ENCODE peak calls at places on chromosomes 4 and X, in nine cellular contexts. One of them, this sample, is unnamed.

GRCh38 chrX:96889726-96890125 is 6.0 kb downstream of the RPA4 start:
- DNase-seq in GM04503: peak
- DNase-seq in ELR: no peak
- DNase-seq in astrocyte: no peak
- DNase-seq in WTC11: no peak
- DNase-seq in NCI-H2029: no peak
- DNase-seq in NCI-H82: peak
- DNase-seq in BJ: peak
- DNase-seq in activated naive CD8-positive, alpha-beta T cell treated with anti-CD3 and anti-CD28 coated beads, Interleukin-2, amount 50 U/mL, for 24 hours: no peak
- DNase-seq in this sample: peak

GRCh38 chr4:1356181-1356998 is 9.4 kb downstream of the UVSSA start:
- DNase-seq in GM04503: no peak
- DNase-seq in ELR: peak
- DNase-seq in astrocyte: peak
- DNase-seq in WTC11: peak
- DNase-seq in NCI-H2029: peak
- DNase-seq in NCI-H82: peak
- DNase-seq in BJ: no peak
- DNase-seq in activated naive CD8-positive, alpha-beta T cell treated with anti-CD3 and anti-CD28 coated beads, Interleukin-2, amount 50 U/mL, for 24 hours: peak
- DNase-seq in this sample: peak

GRCh38 chr4:128946929-128947328 is 137.4 kb downstream of the JADE1 start:
- DNase-seq in GM04503: no peak
- DNase-seq in ELR: no peak
- DNase-seq in astrocyte: no peak
- DNase-seq in WTC11: no peak
- DNase-seq in NCI-H2029: no peak
- DNase-seq in NCI-H82: no peak
- DNase-seq in BJ: no peak
- DNase-seq in activated naive CD8-positive, alpha-beta T cell treated with anti-CD3 and anti-CD28 coated beads, Interleukin-2, amount 50 U/mL, for 24 hours: no peak
- DNase-seq in this sample: no peak

GRCh38 chr4:72900952-72901351 is 168.6 kb downstream of the COX18 start:
- DNase-seq in GM04503: no peak
- DNase-seq in ELR: no peak
- DNase-seq in astrocyte: peak
- DNase-seq in WTC11: no peak
- DNase-seq in NCI-H2029: no peak
- DNase-seq in NCI-H82: peak
- DNase-seq in BJ: peak
- DNase-seq in activated naive CD8-positive, alpha-beta T cell treated with anti-CD3 and anti-CD28 coated beads, Interleukin-2, amount 50 U/mL, for 24 hours: no peak
- DNase-seq in this sample: no peak

GRCh38 chr4:111639120-111639519 is 506.1 kb upstream of the FAM241A start:
- DNase-seq in GM04503: no peak
- DNase-seq in ELR: peak
- DNase-seq in astrocyte: peak
- DNase-seq in WTC11: no peak
- DNase-seq in NCI-H2029: no peak
- DNase-seq in NCI-H82: no peak
- DNase-seq in BJ: no peak
- DNase-seq in activated naive CD8-positive, alpha-beta T cell treated with anti-CD3 and anti-CD28 coated beads, Interleukin-2, amount 50 U/mL, for 24 hours: no peak
- DNase-seq in this sample: no peak

GRCh38 chrX:115018944-115019343 is 1.5 kb upstream of the IL13RA2 start:
- DNase-seq in GM04503: peak
- DNase-seq in ELR: peak
- DNase-seq in astrocyte: no peak
- DNase-seq in WTC11: no peak
- DNase-seq in NCI-H2029: no peak
- DNase-seq in NCI-H82: no peak
- DNase-seq in BJ: no peak
- DNase-seq in activated naive CD8-positive, alpha-beta T cell treated with anti-CD3 and anti-CD28 coated beads, Interleukin-2, amount 50 U/mL, for 24 hours: no peak
- DNase-seq in this sample: no peak

GRCh38 chr4:120664851-120665250 is 257.7 kb downstream of the PRDM5 start:
- DNase-seq in GM04503: no peak
- DNase-seq in ELR: no peak
- DNase-seq in astrocyte: no peak
- DNase-seq in WTC11: no peak
- DNase-seq in NCI-H2029: no peak
- DNase-seq in NCI-H82: peak
- DNase-seq in BJ: no peak
- DNase-seq in activated naive CD8-positive, alpha-beta T cell treated with anti-CD3 and anti-CD28 coated beads, Interleukin-2, amount 50 U/mL, for 24 hours: no peak
- DNase-seq in this sample: no peak

GRCh38 chrX:41435708-41436107 is 11.4 kb upstream of the NYX start:
- DNase-seq in GM04503: no peak
- DNase-seq in ELR: no peak
- DNase-seq in astrocyte: no peak
- DNase-seq in WTC11: no peak
- DNase-seq in NCI-H2029: no peak
- DNase-seq in NCI-H82: no peak
- DNase-seq in BJ: no peak
- DNase-seq in activated naive CD8-positive, alpha-beta T cell treated with anti-CD3 and anti-CD28 coated beads, Interleukin-2, amount 50 U/mL, for 24 hours: no peak
- DNase-seq in this sample: no peak

GRCh38 chr4:146398896-146399443 is 122.8 kb downstream of the SLC10A7 start:
- DNase-seq in GM04503: no peak
- DNase-seq in ELR: no peak
- DNase-seq in astrocyte: no peak
- DNase-seq in WTC11: no peak
- DNase-seq in NCI-H2029: no peak
- DNase-seq in NCI-H82: peak
- DNase-seq in BJ: no peak
- DNase-seq in activated naive CD8-positive, alpha-beta T cell treated with anti-CD3 and anti-CD28 coated beads, Interleukin-2, amount 50 U/mL, for 24 hours: no peak
- DNase-seq in this sample: no peak

GRCh38 chr4:7967501-7968261 is 28.0 kb upstream of the AFAP1 start:
- DNase-seq in GM04503: no peak
- DNase-seq in ELR: peak
- DNase-seq in astrocyte: peak
- DNase-seq in WTC11: no peak
- DNase-seq in NCI-H2029: no peak
- DNase-seq in NCI-H82: no peak
- DNase-seq in BJ: no peak
- DNase-seq in activated naive CD8-positive, alpha-beta T cell treated with anti-CD3 and anti-CD28 coated beads, Interleukin-2, amount 50 U/mL, for 24 hours: no peak
- DNase-seq in this sample: no peak

GRCh38 chrX:114841051-114841450 is 176.4 kb downstream of the IL13RA2 start:
- DNase-seq in GM04503: peak
- DNase-seq in ELR: peak
- DNase-seq in astrocyte: peak
- DNase-seq in WTC11: no peak
- DNase-seq in NCI-H2029: no peak
- DNase-seq in NCI-H82: no peak
- DNase-seq in BJ: peak
- DNase-seq in activated naive CD8-positive, alpha-beta T cell treated with anti-CD3 and anti-CD28 coated beads, Interleukin-2, amount 50 U/mL, for 24 hours: no peak
- DNase-seq in this sample: no peak

GRCh38 chr4:146522862-146523205 is 1.1 kb upstream of the SLC10A7 start:
- DNase-seq in GM04503: no peak
- DNase-seq in ELR: peak
- DNase-seq in astrocyte: no peak
- DNase-seq in WTC11: no peak
- DNase-seq in NCI-H2029: no peak
- DNase-seq in NCI-H82: no peak
- DNase-seq in BJ: no peak
- DNase-seq in activated naive CD8-positive, alpha-beta T cell treated with anti-CD3 and anti-CD28 coated beads, Interleukin-2, amount 50 U/mL, for 24 hours: no peak
- DNase-seq in this sample: peak

GRCh38 chrX:2566044-2566443 is 65.3 kb upstream of the DHRSX start:
- DNase-seq in GM04503: no peak
- DNase-seq in ELR: no peak
- DNase-seq in astrocyte: no peak
- DNase-seq in WTC11: no peak
- DNase-seq in NCI-H2029: no peak
- DNase-seq in NCI-H82: no peak
- DNase-seq in BJ: no peak
- DNase-seq in activated naive CD8-positive, alpha-beta T cell treated with anti-CD3 and anti-CD28 coated beads, Interleukin-2, amount 50 U/mL, for 24 hours: no peak
- DNase-seq in this sample: no peak

GRCh38 chr4:13441506-13441905 is 42.6 kb downstream of the RAB28 start:
- DNase-seq in GM04503: no peak
- DNase-seq in ELR: no peak
- DNase-seq in astrocyte: no peak
- DNase-seq in WTC11: no peak
- DNase-seq in NCI-H2029: no peak
- DNase-seq in NCI-H82: peak
- DNase-seq in BJ: no peak
- DNase-seq in activated naive CD8-positive, alpha-beta T cell treated with anti-CD3 and anti-CD28 coated beads, Interleukin-2, amount 50 U/mL, for 24 hours: no peak
- DNase-seq in this sample: no peak

GRCh38 chrX:131621650-131622049 is 77.8 kb downstream of the OR13H1 start:
- DNase-seq in GM04503: no peak
- DNase-seq in ELR: no peak
- DNase-seq in astrocyte: peak
- DNase-seq in WTC11: no peak
- DNase-seq in NCI-H2029: no peak
- DNase-seq in NCI-H82: no peak
- DNase-seq in BJ: no peak
- DNase-seq in activated naive CD8-positive, alpha-beta T cell treated with anti-CD3 and anti-CD28 coated beads, Interleukin-2, amount 50 U/mL, for 24 hours: no peak
- DNase-seq in this sample: no peak

GRCh38 chr4:53923921-53924320 is 140.5 kb downstream of the CHIC2 start:
- DNase-seq in GM04503: no peak
- DNase-seq in ELR: no peak
- DNase-seq in astrocyte: no peak
- DNase-seq in WTC11: no peak
- DNase-seq in NCI-H2029: no peak
- DNase-seq in NCI-H82: no peak
- DNase-seq in BJ: no peak
- DNase-seq in activated naive CD8-positive, alpha-beta T cell treated with anti-CD3 and anti-CD28 coated beads, Interleukin-2, amount 50 U/mL, for 24 hours: no peak
- DNase-seq in this sample: no peak

GRCh38 chrX:125152011-125152410 is 167.7 kb upstream of the TEX13C start:
- DNase-seq in GM04503: no peak
- DNase-seq in ELR: no peak
- DNase-seq in astrocyte: no peak
- DNase-seq in WTC11: no peak
- DNase-seq in NCI-H2029: no peak
- DNase-seq in NCI-H82: no peak
- DNase-seq in BJ: no peak
- DNase-seq in activated naive CD8-positive, alpha-beta T cell treated with anti-CD3 and anti-CD28 coated beads, Interleukin-2, amount 50 U/mL, for 24 hours: no peak
- DNase-seq in this sample: no peak

GRCh38 chr4:6761540-6762243 is 20.8 kb upstream of the KIAA0232 start:
- DNase-seq in GM04503: no peak
- DNase-seq in ELR: no peak
- DNase-seq in astrocyte: no peak
- DNase-seq in WTC11: no peak
- DNase-seq in NCI-H2029: no peak
- DNase-seq in NCI-H82: no peak
- DNase-seq in BJ: no peak
- DNase-seq in activated naive CD8-positive, alpha-beta T cell treated with anti-CD3 and anti-CD28 coated beads, Interleukin-2, amount 50 U/mL, for 24 hours: no peak
- DNase-seq in this sample: no peak

GRCh38 chr4:69056921-69057562 is 39.2 kb upstream of the UGT2B7 start:
- DNase-seq in GM04503: no peak
- DNase-seq in ELR: no peak
- DNase-seq in astrocyte: peak
- DNase-seq in WTC11: no peak
- DNase-seq in NCI-H2029: no peak
- DNase-seq in NCI-H82: no peak
- DNase-seq in BJ: no peak
- DNase-seq in activated naive CD8-positive, alpha-beta T cell treated with anti-CD3 and anti-CD28 coated beads, Interleukin-2, amount 50 U/mL, for 24 hours: no peak
- DNase-seq in this sample: no peak

GRCh38 chr4:123952530-123953274 is 556.1 kb downstream of the SPRY1 start:
- DNase-seq in GM04503: no peak
- DNase-seq in ELR: no peak
- DNase-seq in astrocyte: peak
- DNase-seq in WTC11: no peak
- DNase-seq in NCI-H2029: no peak
- DNase-seq in NCI-H82: peak
- DNase-seq in BJ: no peak
- DNase-seq in activated naive CD8-positive, alpha-beta T cell treated with anti-CD3 and anti-CD28 coated beads, Interleukin-2, amount 50 U/mL, for 24 hours: no peak
- DNase-seq in this sample: peak

GRCh38 chr4:118989098-118990080 is 100.7 kb downstream of the SYNPO2 start:
- DNase-seq in GM04503: peak
- DNase-seq in ELR: peak
- DNase-seq in astrocyte: peak
- DNase-seq in WTC11: no peak
- DNase-seq in NCI-H2029: no peak
- DNase-seq in NCI-H82: no peak
- DNase-seq in BJ: peak
- DNase-seq in activated naive CD8-positive, alpha-beta T cell treated with anti-CD3 and anti-CD28 coated beads, Interleukin-2, amount 50 U/mL, for 24 hours: no peak
- DNase-seq in this sample: no peak

GRCh38 chr4:4969298-4969697 is 50.0 kb downstream of the CYTL1 start:
- DNase-seq in GM04503: peak
- DNase-seq in ELR: peak
- DNase-seq in astrocyte: no peak
- DNase-seq in WTC11: no peak
- DNase-seq in NCI-H2029: no peak
- DNase-seq in NCI-H82: no peak
- DNase-seq in BJ: no peak
- DNase-seq in activated naive CD8-positive, alpha-beta T cell treated with anti-CD3 and anti-CD28 coated beads, Interleukin-2, amount 50 U/mL, for 24 hours: no peak
- DNase-seq in this sample: no peak

GRCh38 chr4:99624141-99624719 is 33.4 kb downstream of the C4orf54 start:
- DNase-seq in GM04503: no peak
- DNase-seq in ELR: peak
- DNase-seq in astrocyte: no peak
- DNase-seq in WTC11: no peak
- DNase-seq in NCI-H2029: no peak
- DNase-seq in NCI-H82: no peak
- DNase-seq in BJ: no peak
- DNase-seq in activated naive CD8-positive, alpha-beta T cell treated with anti-CD3 and anti-CD28 coated beads, Interleukin-2, amount 50 U/mL, for 24 hours: no peak
- DNase-seq in this sample: peak

GRCh38 chr4:79915276-79915675 is 157.8 kb downstream of the ANTXR2 start:
- DNase-seq in GM04503: no peak
- DNase-seq in ELR: no peak
- DNase-seq in astrocyte: no peak
- DNase-seq in WTC11: no peak
- DNase-seq in NCI-H2029: no peak
- DNase-seq in NCI-H82: no peak
- DNase-seq in BJ: no peak
- DNase-seq in activated naive CD8-positive, alpha-beta T cell treated with anti-CD3 and anti-CD28 coated beads, Interleukin-2, amount 50 U/mL, for 24 hours: no peak
- DNase-seq in this sample: no peak

GRCh38 chr4:141605425-141605856 is 30.9 kb upstream of the IL15 start:
- DNase-seq in GM04503: no peak
- DNase-seq in ELR: no peak
- DNase-seq in astrocyte: no peak
- DNase-seq in WTC11: no peak
- DNase-seq in NCI-H2029: no peak
- DNase-seq in NCI-H82: no peak
- DNase-seq in BJ: no peak
- DNase-seq in activated naive CD8-positive, alpha-beta T cell treated with anti-CD3 and anti-CD28 coated beads, Interleukin-2, amount 50 U/mL, for 24 hours: no peak
- DNase-seq in this sample: no peak

GRCh38 chr4:141636771-141637460 is 533 bp downstream of the IL15 start:
- DNase-seq in GM04503: peak
- DNase-seq in ELR: peak
- DNase-seq in astrocyte: peak
- DNase-seq in WTC11: peak
- DNase-seq in NCI-H2029: peak
- DNase-seq in NCI-H82: peak
- DNase-seq in BJ: no peak
- DNase-seq in activated naive CD8-positive, alpha-beta T cell treated with anti-CD3 and anti-CD28 coated beads, Interleukin-2, amount 50 U/mL, for 24 hours: peak
- DNase-seq in this sample: peak

GRCh38 chr4:38762560-38762959 is 20.2 kb downstream of the TLR10 start:
- DNase-seq in GM04503: no peak
- DNase-seq in ELR: no peak
- DNase-seq in astrocyte: no peak
- DNase-seq in WTC11: no peak
- DNase-seq in NCI-H2029: no peak
- DNase-seq in NCI-H82: no peak
- DNase-seq in BJ: no peak
- DNase-seq in activated naive CD8-positive, alpha-beta T cell treated with anti-CD3 and anti-CD28 coated beads, Interleukin-2, amount 50 U/mL, for 24 hours: no peak
- DNase-seq in this sample: no peak

GRCh38 chr4:53490161-53490915 is 100.9 kb downstream of the LNX1 start:
- DNase-seq in GM04503: no peak
- DNase-seq in ELR: no peak
- DNase-seq in astrocyte: no peak
- DNase-seq in WTC11: no peak
- DNase-seq in NCI-H2029: no peak
- DNase-seq in NCI-H82: peak
- DNase-seq in BJ: no peak
- DNase-seq in activated naive CD8-positive, alpha-beta T cell treated with anti-CD3 and anti-CD28 coated beads, Interleukin-2, amount 50 U/mL, for 24 hours: no peak
- DNase-seq in this sample: no peak

GRCh38 chr4:78081541-78081940 is 24.4 kb downstream of the FRAS1 start:
- DNase-seq in GM04503: no peak
- DNase-seq in ELR: no peak
- DNase-seq in astrocyte: no peak
- DNase-seq in WTC11: no peak
- DNase-seq in NCI-H2029: no peak
- DNase-seq in NCI-H82: no peak
- DNase-seq in BJ: no peak
- DNase-seq in activated naive CD8-positive, alpha-beta T cell treated with anti-CD3 and anti-CD28 coated beads, Interleukin-2, amount 50 U/mL, for 24 hours: no peak
- DNase-seq in this sample: no peak

GRCh38 chr4:166422475-166422874 is 549.4 kb downstream of the TLL1 start:
- DNase-seq in GM04503: no peak
- DNase-seq in ELR: peak
- DNase-seq in astrocyte: peak
- DNase-seq in WTC11: no peak
- DNase-seq in NCI-H2029: no peak
- DNase-seq in NCI-H82: no peak
- DNase-seq in BJ: peak
- DNase-seq in activated naive CD8-positive, alpha-beta T cell treated with anti-CD3 and anti-CD28 coated beads, Interleukin-2, amount 50 U/mL, for 24 hours: no peak
- DNase-seq in this sample: no peak